ENCODE peak calls at places on chromosomes 1 and 21, in eight cellular contexts. U, F, N, R, L, S, T and P are unnamed samples.

GRCh38 chr21:34956416-34957316 is 92.4 kb downstream of the RUNX1 start:
- DNase-seq in N (no peak), U (no peak), L (no peak), S (no peak), F (peak), R (no peak), T (no peak), P (no peak)

GRCh38 chr1:167128261-167129227 is 34.7 kb downstream of the STYXL2 start:
- DNase-seq in R (no peak), T (no peak), S (no peak), U (no peak), F (peak), L (no peak), N (no peak), P (no peak)

GRCh38 chr1:23646571-23646970 is 45.0 kb upstream of the RPL11 start:
- DNase-seq in S (no peak), T (no peak), R (no peak), N (no peak), L (no peak), F (no peak), U (no peak), P (no peak)

GRCh38 chr1:41366428-41367101 is 5.3 kb downstream of the FOXO6 start:
- DNase-seq in S (no peak), N (no peak), R (no peak), F (no peak), T (peak), L (no peak), U (peak), P (peak)

GRCh38 chr1:207418336-207418735 is 35.8 kb upstream of the CR2 start:
- DNase-seq in L (no peak), F (no peak), U (no peak), R (no peak), N (no peak), S (no peak), T (no peak), P (no peak)

GRCh38 chr1:31752952-31753351 is 11.2 kb downstream of the ADGRB2 start:
- DNase-seq in U (no peak), S (no peak), T (no peak), F (no peak), R (no peak), N (no peak), L (no peak), P (no peak)

GRCh38 chr1:182631954-182632353 is 27.8 kb upstream of the RGS16 start:
- DNase-seq in L (no peak), N (no peak), F (no peak), T (no peak), S (no peak), U (no peak), R (no peak), P (no peak)

GRCh38 chr1:202143768-202144509 is 598 bp downstream of the ARL8A start:
- DNase-seq in R (peak), F (no peak), U (peak), S (no peak), T (peak), N (no peak), L (no peak), P (peak)

GRCh38 chr1:205012416-205013140 is 30.4 kb upstream of the CNTN2 start:
- DNase-seq in U (no peak), T (no peak), F (no peak), N (no peak), R (no peak), L (no peak), S (no peak), P (peak)

GRCh38 chr21:41393876-41394465 is 32.1 kb upstream of the MX1 start:
- DNase-seq in U (no peak), L (no peak), R (no peak), N (no peak), S (no peak), F (no peak), T (no peak), P (no peak)

GRCh38 chr1:40039245-40039756 is 1.2 kb upstream of the CAP1 start:
- DNase-seq in F (no peak), U (no peak), S (peak), N (peak), T (no peak), R (no peak), L (no peak), P (no peak)

GRCh38 chr1:5374176-5374575 is 618.0 kb downstream of the NPHP4 start:
- DNase-seq in L (no peak), T (no peak), R (no peak), F (no peak), N (no peak), U (no peak), S (no peak), P (no peak)

GRCh38 chr1:14366361-14367018 is 232.0 kb upstream of the KAZN start:
- DNase-seq in N (no peak), U (no peak), F (no peak), T (no peak), R (no peak), S (no peak), L (no peak), P (peak)

GRCh38 chr1:40421694-40422384 is 28.4 kb upstream of the ZFP69B start:
- DNase-seq in N (no peak), S (no peak), U (no peak), F (no peak), R (no peak), L (no peak), T (no peak), P (no peak)

GRCh38 chr21:33314096-33314495 is 10.7 kb upstream of the IFNAR1 start:
- DNase-seq in N (no peak), T (no peak), R (no peak), L (no peak), F (no peak), S (no peak), U (no peak), P (no peak)

GRCh38 chr1:25502957-25503356 is 40.4 kb upstream of the LDLRAP1 start:
- DNase-seq in L (no peak), S (peak), N (peak), T (no peak), F (no peak), U (no peak), R (no peak), P (no peak)

GRCh38 chr1:86517336-86517735 is 29.5 kb upstream of the CLCA4 start:
- DNase-seq in R (no peak), U (no peak), L (no peak), T (no peak), N (no peak), S (peak), F (peak), P (no peak)

GRCh38 chr1:78565393-78565792 is 54.9 kb upstream of the IFI44L start:
- DNase-seq in S (no peak), T (no peak), F (no peak), R (no peak), L (no peak), U (no peak), N (no peak), P (no peak)

GRCh38 chr1:201260236-201260591 is 23.1 kb upstream of the PKP1 start:
- DNase-seq in T (no peak), R (no peak), U (no peak), N (no peak), F (peak), L (no peak), S (no peak), P (no peak)

GRCh38 chr21:44887807-44888580 is 14.5 kb upstream of the PTTG1IP start:
- DNase-seq in L (no peak), U (no peak), F (no peak), R (no peak), N (no peak), T (no peak), S (no peak), P (peak)

GRCh38 chr1:99851850-99852454 is 1.8 kb downstream of the AGL start:
- DNase-seq in N (no peak), U (no peak), T (no peak), R (no peak), S (no peak), L (no peak), F (no peak), P (no peak)

GRCh38 chr1:109788695-109789521 is 25.2 kb upstream of the EPS8L3 start:
- DNase-seq in L (no peak), R (no peak), T (no peak), S (no peak), N (no peak), U (peak), F (no peak), P (peak)

GRCh38 chr1:159957824-159958268 is 3.8 kb upstream of the SLAMF9 start:
- DNase-seq in S (peak), F (no peak), N (no peak), R (no peak), U (no peak), T (no peak), L (no peak), P (no peak)

GRCh38 chr1:77762072-77762476 is 2.4 kb upstream of the USP33 start:
- DNase-seq in N (peak), T (no peak), L (peak), U (no peak), R (no peak), S (peak), F (peak), P (no peak)

GRCh38 chr1:3032970-3033794 is 11.9 kb downstream of the ACTRT2 start:
- DNase-seq in F (peak), L (no peak), S (no peak), N (no peak), T (peak), U (peak), R (no peak), P (no peak)

GRCh38 chr21:29221259-29221744 is 77.4 kb upstream of the BACH1 start:
- DNase-seq in S (no peak), N (peak), R (no peak), F (no peak), U (no peak), L (no peak), T (no peak), P (no peak)

GRCh38 chr1:23745515-23745914 is 2.2 kb downstream of the ELOA start:
- DNase-seq in L (no peak), R (no peak), N (no peak), U (no peak), F (peak), S (peak), T (no peak), P (peak)

GRCh38 chr1:39195166-39196111 is 9.1 kb upstream of the MACF1 start:
- DNase-seq in S (no peak), R (no peak), T (no peak), L (no peak), F (no peak), U (peak), N (no peak), P (no peak)

GRCh38 chr1:203650012-203650836 is 23.6 kb downstream of the ATP2B4 start:
- DNase-seq in F (peak), L (peak), S (peak), R (peak), T (peak), U (peak), N (no peak), P (peak)

GRCh38 chr1:62437273-62437945 is 560 bp downstream of the USP1 start:
- DNase-seq in L (no peak), S (peak), U (peak), T (no peak), F (peak), N (no peak), R (no peak), P (peak)

GRCh38 chr1:183356534-183357182 is 61.5 kb downstream of the NMNAT2 start:
- DNase-seq in F (no peak), S (no peak), T (no peak), L (no peak), U (no peak), N (no peak), R (no peak), P (no peak)

GRCh38 chr1:109197163-109198042 is 16.3 kb upstream of the SARS1 start:
- DNase-seq in S (peak), F (peak), R (no peak), L (peak), N (peak), U (peak), T (peak), P (no peak)

GRCh38 chr1:164223378-164223777 is 335.6 kb upstream of the PBX1 start:
- DNase-seq in F (no peak), T (no peak), R (no peak), S (no peak), N (no peak), L (no peak), U (no peak), P (no peak)

GRCh38 chr1:41765109-41765655 is 153.5 kb downstream of the HIVEP3 start:
- DNase-seq in L (no peak), F (no peak), N (no peak), R (no peak), U (no peak), S (no peak), T (no peak), P (no peak)

GRCh38 chr1:159932296-159933285 is 7.3 kb upstream of the TAGLN2 start:
- DNase-seq in N (no peak), R (no peak), T (no peak), U (no peak), F (no peak), L (no peak), S (peak), P (peak)

GRCh38 chr21:35904995-35905972 is 155.0 kb downstream of the SETD4 start:
- DNase-seq in S (no peak), N (no peak), F (no peak), U (no peak), R (no peak), L (no peak), T (no peak), P (no peak)

GRCh38 chr21:41899431-41900202 is 20.5 kb upstream of the PRDM15 start:
- DNase-seq in R (no peak), T (peak), L (no peak), N (no peak), U (peak), F (no peak), S (no peak), P (no peak)